ENCODE peak calls at places on chromosomes 5 and 9, in ten cellular contexts. One of them, this sample, is unnamed.

GRCh38 chr9:92945796-92946195 is 1.5 kb upstream of the FGD3 start:
- DNase-seq in substantia nigra: no peak
- DNase-seq in AG09309: no peak
- DNase-seq in NCI-H460: no peak
- DNase-seq in left cardiac atrium: no peak
- DNase-seq in brain pericyte: no peak
- DNase-seq in fibroblast of the conjunctiva: no peak
- DNase-seq in neural crest cell: no peak
- DNase-seq in glutamatergic neuron: no peak
- DNase-seq in stimulated activated naive CD8-positive, alpha-beta T cell treated with anti-CD3 and anti-CD28 coated beads, Interleukin-15, amount 100 ng/mL, for 72 hours: no peak
- DNase-seq in this sample: peak

GRCh38 chr9:111853450-111853827 is 43.2 kb upstream of the UGCG start:
- DNase-seq in substantia nigra: no peak
- DNase-seq in AG09309: peak
- DNase-seq in NCI-H460: no peak
- DNase-seq in left cardiac atrium: no peak
- DNase-seq in brain pericyte: no peak
- DNase-seq in fibroblast of the conjunctiva: no peak
- DNase-seq in neural crest cell: no peak
- DNase-seq in glutamatergic neuron: no peak
- DNase-seq in stimulated activated naive CD8-positive, alpha-beta T cell treated with anti-CD3 and anti-CD28 coated beads, Interleukin-15, amount 100 ng/mL, for 72 hours: no peak
- DNase-seq in this sample: no peak

GRCh38 chr5:107875834-107876233 is 205.1 kb upstream of the EFNA5 start:
- DNase-seq in substantia nigra: no peak
- DNase-seq in AG09309: no peak
- DNase-seq in NCI-H460: no peak
- DNase-seq in left cardiac atrium: no peak
- DNase-seq in brain pericyte: no peak
- DNase-seq in fibroblast of the conjunctiva: no peak
- DNase-seq in neural crest cell: peak
- DNase-seq in glutamatergic neuron: peak
- DNase-seq in stimulated activated naive CD8-positive, alpha-beta T cell treated with anti-CD3 and anti-CD28 coated beads, Interleukin-15, amount 100 ng/mL, for 72 hours: no peak
- DNase-seq in this sample: no peak

GRCh38 chr9:6449645-6450044 is 36.6 kb downstream of the UHRF2 start:
- DNase-seq in substantia nigra: no peak
- DNase-seq in AG09309: no peak
- DNase-seq in NCI-H460: no peak
- DNase-seq in left cardiac atrium: no peak
- DNase-seq in brain pericyte: no peak
- DNase-seq in fibroblast of the conjunctiva: no peak
- DNase-seq in neural crest cell: no peak
- DNase-seq in glutamatergic neuron: no peak
- DNase-seq in stimulated activated naive CD8-positive, alpha-beta T cell treated with anti-CD3 and anti-CD28 coated beads, Interleukin-15, amount 100 ng/mL, for 72 hours: no peak
- DNase-seq in this sample: no peak

GRCh38 chr9:127194881-127195713 is 69.5 kb upstream of the GARNL3 start:
- DNase-seq in substantia nigra: no peak
- DNase-seq in AG09309: no peak
- DNase-seq in NCI-H460: no peak
- DNase-seq in left cardiac atrium: peak
- DNase-seq in brain pericyte: no peak
- DNase-seq in fibroblast of the conjunctiva: no peak
- DNase-seq in neural crest cell: no peak
- DNase-seq in glutamatergic neuron: peak
- DNase-seq in stimulated activated naive CD8-positive, alpha-beta T cell treated with anti-CD3 and anti-CD28 coated beads, Interleukin-15, amount 100 ng/mL, for 72 hours: no peak
- DNase-seq in this sample: peak

GRCh38 chr9:7273575-7273974 is 515.8 kb downstream of the KDM4C start:
- DNase-seq in substantia nigra: no peak
- DNase-seq in AG09309: peak
- DNase-seq in NCI-H460: no peak
- DNase-seq in left cardiac atrium: no peak
- DNase-seq in brain pericyte: no peak
- DNase-seq in fibroblast of the conjunctiva: peak
- DNase-seq in neural crest cell: no peak
- DNase-seq in glutamatergic neuron: peak
- DNase-seq in stimulated activated naive CD8-positive, alpha-beta T cell treated with anti-CD3 and anti-CD28 coated beads, Interleukin-15, amount 100 ng/mL, for 72 hours: no peak
- DNase-seq in this sample: peak

GRCh38 chr5:57066921-57067914 is 106.6 kb upstream of the GPBP1 start:
- DNase-seq in substantia nigra: no peak
- DNase-seq in AG09309: no peak
- DNase-seq in NCI-H460: no peak
- DNase-seq in left cardiac atrium: no peak
- DNase-seq in brain pericyte: no peak
- DNase-seq in fibroblast of the conjunctiva: no peak
- DNase-seq in neural crest cell: no peak
- DNase-seq in glutamatergic neuron: no peak
- DNase-seq in stimulated activated naive CD8-positive, alpha-beta T cell treated with anti-CD3 and anti-CD28 coated beads, Interleukin-15, amount 100 ng/mL, for 72 hours: no peak
- DNase-seq in this sample: no peak

GRCh38 chr5:139566611-139567010 is 5.5 kb downstream of the UBE2D2 start:
- DNase-seq in substantia nigra: no peak
- DNase-seq in AG09309: no peak
- DNase-seq in NCI-H460: no peak
- DNase-seq in left cardiac atrium: no peak
- DNase-seq in brain pericyte: no peak
- DNase-seq in fibroblast of the conjunctiva: no peak
- DNase-seq in neural crest cell: no peak
- DNase-seq in glutamatergic neuron: no peak
- DNase-seq in stimulated activated naive CD8-positive, alpha-beta T cell treated with anti-CD3 and anti-CD28 coated beads, Interleukin-15, amount 100 ng/mL, for 72 hours: no peak
- DNase-seq in this sample: no peak

GRCh38 chr5:180291943-180292831 is at the start of gene MAPK9:
- DNase-seq in substantia nigra: peak
- DNase-seq in AG09309: peak
- DNase-seq in NCI-H460: peak
- DNase-seq in left cardiac atrium: peak
- DNase-seq in brain pericyte: no peak
- DNase-seq in fibroblast of the conjunctiva: peak
- DNase-seq in neural crest cell: peak
- DNase-seq in glutamatergic neuron: peak
- DNase-seq in stimulated activated naive CD8-positive, alpha-beta T cell treated with anti-CD3 and anti-CD28 coated beads, Interleukin-15, amount 100 ng/mL, for 72 hours: peak
- DNase-seq in this sample: peak

GRCh38 chr5:176528761-176529115 is 8.5 kb downstream of the RNF44 start:
- DNase-seq in substantia nigra: no peak
- DNase-seq in AG09309: no peak
- DNase-seq in NCI-H460: no peak
- DNase-seq in left cardiac atrium: no peak
- DNase-seq in brain pericyte: no peak
- DNase-seq in fibroblast of the conjunctiva: no peak
- DNase-seq in neural crest cell: no peak
- DNase-seq in glutamatergic neuron: no peak
- DNase-seq in stimulated activated naive CD8-positive, alpha-beta T cell treated with anti-CD3 and anti-CD28 coated beads, Interleukin-15, amount 100 ng/mL, for 72 hours: no peak
- DNase-seq in this sample: no peak

GRCh38 chr9:108842610-108843295 is 13.0 kb downstream of the ACTL7B start:
- DNase-seq in substantia nigra: no peak
- DNase-seq in AG09309: no peak
- DNase-seq in NCI-H460: no peak
- DNase-seq in left cardiac atrium: no peak
- DNase-seq in brain pericyte: no peak
- DNase-seq in fibroblast of the conjunctiva: no peak
- DNase-seq in neural crest cell: no peak
- DNase-seq in glutamatergic neuron: no peak
- DNase-seq in stimulated activated naive CD8-positive, alpha-beta T cell treated with anti-CD3 and anti-CD28 coated beads, Interleukin-15, amount 100 ng/mL, for 72 hours: no peak
- DNase-seq in this sample: no peak

GRCh38 chr9:26152350-26152749 is 474.1 kb upstream of the TUSC1 start:
- DNase-seq in substantia nigra: no peak
- DNase-seq in AG09309: no peak
- DNase-seq in NCI-H460: no peak
- DNase-seq in left cardiac atrium: no peak
- DNase-seq in brain pericyte: no peak
- DNase-seq in fibroblast of the conjunctiva: no peak
- DNase-seq in neural crest cell: no peak
- DNase-seq in glutamatergic neuron: no peak
- DNase-seq in stimulated activated naive CD8-positive, alpha-beta T cell treated with anti-CD3 and anti-CD28 coated beads, Interleukin-15, amount 100 ng/mL, for 72 hours: no peak
- DNase-seq in this sample: no peak

GRCh38 chr5:38948501-38948900 is 102.7 kb downstream of the OSMR start:
- DNase-seq in substantia nigra: no peak
- DNase-seq in AG09309: no peak
- DNase-seq in NCI-H460: no peak
- DNase-seq in left cardiac atrium: no peak
- DNase-seq in brain pericyte: no peak
- DNase-seq in fibroblast of the conjunctiva: peak
- DNase-seq in neural crest cell: no peak
- DNase-seq in glutamatergic neuron: no peak
- DNase-seq in stimulated activated naive CD8-positive, alpha-beta T cell treated with anti-CD3 and anti-CD28 coated beads, Interleukin-15, amount 100 ng/mL, for 72 hours: no peak
- DNase-seq in this sample: no peak

GRCh38 chr5:59786271-59786805 is 107.2 kb downstream of the PDE4D start:
- DNase-seq in substantia nigra: no peak
- DNase-seq in AG09309: peak
- DNase-seq in NCI-H460: no peak
- DNase-seq in left cardiac atrium: no peak
- DNase-seq in brain pericyte: no peak
- DNase-seq in fibroblast of the conjunctiva: peak
- DNase-seq in neural crest cell: no peak
- DNase-seq in glutamatergic neuron: no peak
- DNase-seq in stimulated activated naive CD8-positive, alpha-beta T cell treated with anti-CD3 and anti-CD28 coated beads, Interleukin-15, amount 100 ng/mL, for 72 hours: no peak
- DNase-seq in this sample: no peak

GRCh38 chr5:143561248-143561647 is 157.8 kb upstream of the NR3C1 start:
- DNase-seq in substantia nigra: no peak
- DNase-seq in AG09309: no peak
- DNase-seq in NCI-H460: no peak
- DNase-seq in left cardiac atrium: no peak
- DNase-seq in brain pericyte: no peak
- DNase-seq in fibroblast of the conjunctiva: no peak
- DNase-seq in neural crest cell: no peak
- DNase-seq in glutamatergic neuron: no peak
- DNase-seq in stimulated activated naive CD8-positive, alpha-beta T cell treated with anti-CD3 and anti-CD28 coated beads, Interleukin-15, amount 100 ng/mL, for 72 hours: no peak
- DNase-seq in this sample: no peak

GRCh38 chr5:135810188-135810943 is 24.1 kb upstream of the SLC25A48 start:
- DNase-seq in substantia nigra: no peak
- DNase-seq in AG09309: no peak
- DNase-seq in NCI-H460: no peak
- DNase-seq in left cardiac atrium: no peak
- DNase-seq in brain pericyte: no peak
- DNase-seq in fibroblast of the conjunctiva: no peak
- DNase-seq in neural crest cell: no peak
- DNase-seq in glutamatergic neuron: no peak
- DNase-seq in stimulated activated naive CD8-positive, alpha-beta T cell treated with anti-CD3 and anti-CD28 coated beads, Interleukin-15, amount 100 ng/mL, for 72 hours: no peak
- DNase-seq in this sample: no peak

GRCh38 chr5:151781201-151781600 is 9.4 kb downstream of the G3BP1 start:
- DNase-seq in substantia nigra: no peak
- DNase-seq in AG09309: no peak
- DNase-seq in NCI-H460: no peak
- DNase-seq in left cardiac atrium: no peak
- DNase-seq in brain pericyte: no peak
- DNase-seq in fibroblast of the conjunctiva: no peak
- DNase-seq in neural crest cell: no peak
- DNase-seq in glutamatergic neuron: no peak
- DNase-seq in stimulated activated naive CD8-positive, alpha-beta T cell treated with anti-CD3 and anti-CD28 coated beads, Interleukin-15, amount 100 ng/mL, for 72 hours: no peak
- DNase-seq in this sample: no peak

GRCh38 chr9:127424669-127424986 is 446 bp downstream of the ZNF79 start:
- DNase-seq in substantia nigra: no peak
- DNase-seq in AG09309: no peak
- DNase-seq in NCI-H460: no peak
- DNase-seq in left cardiac atrium: no peak
- DNase-seq in brain pericyte: no peak
- DNase-seq in fibroblast of the conjunctiva: no peak
- DNase-seq in neural crest cell: no peak
- DNase-seq in glutamatergic neuron: no peak
- DNase-seq in stimulated activated naive CD8-positive, alpha-beta T cell treated with anti-CD3 and anti-CD28 coated beads, Interleukin-15, amount 100 ng/mL, for 72 hours: no peak
- DNase-seq in this sample: no peak

GRCh38 chr9:130927995-130928900 is 10.8 kb downstream of the FIBCD1 start:
- DNase-seq in substantia nigra: no peak
- DNase-seq in AG09309: no peak
- DNase-seq in NCI-H460: no peak
- DNase-seq in left cardiac atrium: no peak
- DNase-seq in brain pericyte: no peak
- DNase-seq in fibroblast of the conjunctiva: no peak
- DNase-seq in neural crest cell: no peak
- DNase-seq in glutamatergic neuron: no peak
- DNase-seq in stimulated activated naive CD8-positive, alpha-beta T cell treated with anti-CD3 and anti-CD28 coated beads, Interleukin-15, amount 100 ng/mL, for 72 hours: no peak
- DNase-seq in this sample: no peak

GRCh38 chr9:124562328-124562727 is 55.1 kb upstream of the NR5A1 start:
- DNase-seq in substantia nigra: no peak
- DNase-seq in AG09309: no peak
- DNase-seq in NCI-H460: no peak
- DNase-seq in left cardiac atrium: peak
- DNase-seq in brain pericyte: no peak
- DNase-seq in fibroblast of the conjunctiva: no peak
- DNase-seq in neural crest cell: peak
- DNase-seq in glutamatergic neuron: no peak
- DNase-seq in stimulated activated naive CD8-positive, alpha-beta T cell treated with anti-CD3 and anti-CD28 coated beads, Interleukin-15, amount 100 ng/mL, for 72 hours: no peak
- DNase-seq in this sample: no peak

GRCh38 chr5:168301593-168302388 is 10.3 kb downstream of the WWC1 start:
- DNase-seq in substantia nigra: no peak
- DNase-seq in AG09309: no peak
- DNase-seq in NCI-H460: no peak
- DNase-seq in left cardiac atrium: no peak
- DNase-seq in brain pericyte: no peak
- DNase-seq in fibroblast of the conjunctiva: no peak
- DNase-seq in neural crest cell: no peak
- DNase-seq in glutamatergic neuron: no peak
- DNase-seq in stimulated activated naive CD8-positive, alpha-beta T cell treated with anti-CD3 and anti-CD28 coated beads, Interleukin-15, amount 100 ng/mL, for 72 hours: no peak
- DNase-seq in this sample: no peak

GRCh38 chr5:147485046-147485445 is 24.8 kb downstream of the DPYSL3 start:
- DNase-seq in substantia nigra: no peak
- DNase-seq in AG09309: peak
- DNase-seq in NCI-H460: no peak
- DNase-seq in left cardiac atrium: no peak
- DNase-seq in brain pericyte: no peak
- DNase-seq in fibroblast of the conjunctiva: no peak
- DNase-seq in neural crest cell: no peak
- DNase-seq in glutamatergic neuron: no peak
- DNase-seq in stimulated activated naive CD8-positive, alpha-beta T cell treated with anti-CD3 and anti-CD28 coated beads, Interleukin-15, amount 100 ng/mL, for 72 hours: no peak
- DNase-seq in this sample: no peak

GRCh38 chr9:89483592-89484474 is 14.1 kb downstream of the SEMA4D start:
- DNase-seq in substantia nigra: no peak
- DNase-seq in AG09309: no peak
- DNase-seq in NCI-H460: no peak
- DNase-seq in left cardiac atrium: peak
- DNase-seq in brain pericyte: no peak
- DNase-seq in fibroblast of the conjunctiva: no peak
- DNase-seq in neural crest cell: no peak
- DNase-seq in glutamatergic neuron: peak
- DNase-seq in stimulated activated naive CD8-positive, alpha-beta T cell treated with anti-CD3 and anti-CD28 coated beads, Interleukin-15, amount 100 ng/mL, for 72 hours: peak
- DNase-seq in this sample: peak

GRCh38 chr5:111774525-111774924 is 17.5 kb upstream of the NREP start:
- DNase-seq in substantia nigra: no peak
- DNase-seq in AG09309: no peak
- DNase-seq in NCI-H460: no peak
- DNase-seq in left cardiac atrium: no peak
- DNase-seq in brain pericyte: no peak
- DNase-seq in fibroblast of the conjunctiva: peak
- DNase-seq in neural crest cell: no peak
- DNase-seq in glutamatergic neuron: no peak
- DNase-seq in stimulated activated naive CD8-positive, alpha-beta T cell treated with anti-CD3 and anti-CD28 coated beads, Interleukin-15, amount 100 ng/mL, for 72 hours: no peak
- DNase-seq in this sample: no peak

GRCh38 chr5:95102080-95102479 is 182.8 kb downstream of the MCTP1 start:
- DNase-seq in substantia nigra: no peak
- DNase-seq in AG09309: no peak
- DNase-seq in NCI-H460: no peak
- DNase-seq in left cardiac atrium: no peak
- DNase-seq in brain pericyte: no peak
- DNase-seq in fibroblast of the conjunctiva: no peak
- DNase-seq in neural crest cell: no peak
- DNase-seq in glutamatergic neuron: no peak
- DNase-seq in stimulated activated naive CD8-positive, alpha-beta T cell treated with anti-CD3 and anti-CD28 coated beads, Interleukin-15, amount 100 ng/mL, for 72 hours: no peak
- DNase-seq in this sample: no peak

GRCh38 chr9:74773886-74774479 is 113.7 kb downstream of the TRPM6 start:
- DNase-seq in substantia nigra: peak
- DNase-seq in AG09309: peak
- DNase-seq in NCI-H460: peak
- DNase-seq in left cardiac atrium: peak
- DNase-seq in brain pericyte: peak
- DNase-seq in fibroblast of the conjunctiva: peak
- DNase-seq in neural crest cell: peak
- DNase-seq in glutamatergic neuron: peak
- DNase-seq in stimulated activated naive CD8-positive, alpha-beta T cell treated with anti-CD3 and anti-CD28 coated beads, Interleukin-15, amount 100 ng/mL, for 72 hours: peak
- DNase-seq in this sample: peak

GRCh38 chr9:38417003-38417965 is 7.0 kb downstream of the IGFBPL1 start:
- DNase-seq in substantia nigra: no peak
- DNase-seq in AG09309: no peak
- DNase-seq in NCI-H460: no peak
- DNase-seq in left cardiac atrium: no peak
- DNase-seq in brain pericyte: no peak
- DNase-seq in fibroblast of the conjunctiva: no peak
- DNase-seq in neural crest cell: peak
- DNase-seq in glutamatergic neuron: peak
- DNase-seq in stimulated activated naive CD8-positive, alpha-beta T cell treated with anti-CD3 and anti-CD28 coated beads, Interleukin-15, amount 100 ng/mL, for 72 hours: peak
- DNase-seq in this sample: no peak

GRCh38 chr5:34685485-34686197 is 29.5 kb downstream of the RAI14 start:
- DNase-seq in substantia nigra: no peak
- DNase-seq in AG09309: no peak
- DNase-seq in NCI-H460: no peak
- DNase-seq in left cardiac atrium: no peak
- DNase-seq in brain pericyte: no peak
- DNase-seq in fibroblast of the conjunctiva: no peak
- DNase-seq in neural crest cell: no peak
- DNase-seq in glutamatergic neuron: no peak
- DNase-seq in stimulated activated naive CD8-positive, alpha-beta T cell treated with anti-CD3 and anti-CD28 coated beads, Interleukin-15, amount 100 ng/mL, for 72 hours: no peak
- DNase-seq in this sample: no peak

This sample was measured in posterior cingulate gyrus.